ENCODE peak calls at places on chromosomes 3 and 15, in seven cellular contexts. One of them, this sample, is unnamed.

GRCh38 chr3:51501833-51502561 is 2.2 kb upstream of the DCAF1 start:
- DNase-seq in activated T-cell treated with anti-CD3 and anti-CD28 coated beads for 48 hours: peak; percentile 79
- DNase-seq in posterior vena cava: peak; percentile 93
- DNase-seq in hypothalamus: peak; percentile 61
- DNase-seq in activated CD8-positive, alpha-beta memory T cell treated with anti-CD3 and anti-CD28 coated beads for 48 hours: peak; percentile 73
- DNase-seq in Right ventricle myocardium superior: peak; percentile 88
- DNase-seq in activated naive CD8-positive, alpha-beta T cell treated with anti-CD3 and anti-CD28 coated beads for 36 hours: peak; percentile 78
- DNase-seq in this sample: peak; percentile 70

GRCh38 chr3:66588340-66588847 is 87.6 kb upstream of the LRIG1 start:
- DNase-seq in activated T-cell treated with anti-CD3 and anti-CD28 coated beads for 48 hours: no peak
- DNase-seq in posterior vena cava: no peak
- DNase-seq in hypothalamus: no peak
- DNase-seq in activated CD8-positive, alpha-beta memory T cell treated with anti-CD3 and anti-CD28 coated beads for 48 hours: no peak
- DNase-seq in Right ventricle myocardium superior: no peak
- DNase-seq in activated naive CD8-positive, alpha-beta T cell treated with anti-CD3 and anti-CD28 coated beads for 36 hours: no peak
- DNase-seq in this sample: no peak

GRCh38 chr3:127214990-127215389 is 22.1 kb downstream of the PRR23E start:
- DNase-seq in activated T-cell treated with anti-CD3 and anti-CD28 coated beads for 48 hours: no peak
- DNase-seq in posterior vena cava: no peak
- DNase-seq in hypothalamus: no peak
- DNase-seq in activated CD8-positive, alpha-beta memory T cell treated with anti-CD3 and anti-CD28 coated beads for 48 hours: no peak
- DNase-seq in Right ventricle myocardium superior: no peak
- DNase-seq in activated naive CD8-positive, alpha-beta T cell treated with anti-CD3 and anti-CD28 coated beads for 36 hours: no peak
- DNase-seq in this sample: no peak

GRCh38 chr15:40828447-40829036 is at the start of gene PPP1R14D:
- DNase-seq in activated T-cell treated with anti-CD3 and anti-CD28 coated beads for 48 hours: no peak
- DNase-seq in posterior vena cava: peak; percentile 38
- DNase-seq in hypothalamus: no peak
- DNase-seq in activated CD8-positive, alpha-beta memory T cell treated with anti-CD3 and anti-CD28 coated beads for 48 hours: no peak
- DNase-seq in Right ventricle myocardium superior: no peak
- DNase-seq in activated naive CD8-positive, alpha-beta T cell treated with anti-CD3 and anti-CD28 coated beads for 36 hours: no peak
- DNase-seq in this sample: peak; percentile 66

GRCh38 chr3:7876741-7877297 is 624.8 kb upstream of the LMCD1 start:
- DNase-seq in activated T-cell treated with anti-CD3 and anti-CD28 coated beads for 48 hours: peak; percentile 6
- DNase-seq in posterior vena cava: no peak
- DNase-seq in hypothalamus: no peak
- DNase-seq in activated CD8-positive, alpha-beta memory T cell treated with anti-CD3 and anti-CD28 coated beads for 48 hours: no peak
- DNase-seq in Right ventricle myocardium superior: no peak
- DNase-seq in activated naive CD8-positive, alpha-beta T cell treated with anti-CD3 and anti-CD28 coated beads for 36 hours: peak; percentile 25
- DNase-seq in this sample: no peak

GRCh38 chr3:33682770-33683169 is 35.3 kb downstream of the CLASP2 start:
- DNase-seq in activated T-cell treated with anti-CD3 and anti-CD28 coated beads for 48 hours: no peak
- DNase-seq in posterior vena cava: no peak
- DNase-seq in hypothalamus: no peak
- DNase-seq in activated CD8-positive, alpha-beta memory T cell treated with anti-CD3 and anti-CD28 coated beads for 48 hours: no peak
- DNase-seq in Right ventricle myocardium superior: no peak
- DNase-seq in activated naive CD8-positive, alpha-beta T cell treated with anti-CD3 and anti-CD28 coated beads for 36 hours: no peak
- DNase-seq in this sample: no peak

GRCh38 chr3:197007953-197008352 is 21.7 kb downstream of the MELTF start:
- DNase-seq in activated T-cell treated with anti-CD3 and anti-CD28 coated beads for 48 hours: no peak
- DNase-seq in posterior vena cava: peak; percentile 74
- DNase-seq in hypothalamus: no peak
- DNase-seq in activated CD8-positive, alpha-beta memory T cell treated with anti-CD3 and anti-CD28 coated beads for 48 hours: no peak
- DNase-seq in Right ventricle myocardium superior: peak; percentile 9
- DNase-seq in activated naive CD8-positive, alpha-beta T cell treated with anti-CD3 and anti-CD28 coated beads for 36 hours: no peak
- DNase-seq in this sample: peak; percentile 46

GRCh38 chr3:122977645-122978466 is 49.7 kb downstream of the SEMA5B start:
- DNase-seq in activated T-cell treated with anti-CD3 and anti-CD28 coated beads for 48 hours: no peak
- DNase-seq in posterior vena cava: no peak
- DNase-seq in hypothalamus: peak; percentile 13
- DNase-seq in activated CD8-positive, alpha-beta memory T cell treated with anti-CD3 and anti-CD28 coated beads for 48 hours: no peak
- DNase-seq in Right ventricle myocardium superior: peak; percentile 68
- DNase-seq in activated naive CD8-positive, alpha-beta T cell treated with anti-CD3 and anti-CD28 coated beads for 36 hours: no peak
- DNase-seq in this sample: no peak

This sample was measured in chondrocyte.